ENCODE peak calls at places on chromosome 18, in seven cellular contexts. D, K, L, S, F, P and Q are unnamed samples.
A peak's percentile ranks its signal among the peaks of the same experiment; 100 is the strongest.

GRCh38 chr18:23188391-23188790 is 53.1 kb downstream of the CABLES1 start:
- DNase-seq in D (no peak), K (no peak), L (no peak), S (no peak), F (no peak), P (no peak), Q (no peak)

GRCh38 chr18:23020555-23021294 is 87.6 kb downstream of the RBBP8 start:
- DNase-seq in D (no peak), K (no peak), L (peak; percentile 61), S (no peak), F (no peak), P (no peak), Q (no peak)

GRCh38 chr18:38807915-38808314 is 1242.3 kb upstream of the CELF4 start:
- DNase-seq in D (no peak), K (no peak), L (no peak), S (no peak), F (no peak), P (no peak), Q (no peak)

GRCh38 chr18:49756135-49756534 is 57.2 kb downstream of the ACAA2 start:
- DNase-seq in D (no peak), K (no peak), L (no peak), S (no peak), F (no peak), P (no peak), Q (no peak)

GRCh38 chr18:995641-996040 is 91.0 kb downstream of the ADCYAP1 start:
- DNase-seq in D (no peak), K (no peak), L (no peak), S (no peak), F (no peak), P (no peak), Q (no peak)

GRCh38 chr18:50632895-50633515 is 73.1 kb downstream of the MAPK4 start:
- DNase-seq in D (no peak), K (no peak), L (no peak), S (no peak), F (no peak), P (no peak), Q (no peak)

GRCh38 chr18:49645196-49645595 is 83.3 kb downstream of the LIPG start:
- DNase-seq in D (no peak), K (no peak), L (no peak), S (no peak), F (no peak), P (no peak), Q (no peak)

GRCh38 chr18:44725300-44726096 is 44.8 kb downstream of the SETBP1 start:
- DNase-seq in D (peak; percentile 30), K (no peak), L (peak; percentile 91), S (peak; percentile 58), F (peak; percentile 42), P (peak; percentile 36), Q (no peak)